ENCODE peak calls at places on chromosomes 6 and 20, in five cellular contexts. H is ovary; A is right cardiac atrium; I is effector memory CD4-positive, alpha-beta T cell; C is CD8-positive, alpha-beta T cell. Q is an unnamed sample.
A peak's percentile ranks its signal among the peaks of the same experiment; 100 is the strongest.

GRCh38 chr20:51651921-51652549 is 109.5 kb upstream of the NFATC2 start:
- DNase-seq in H (no peak), A (no peak), I (no peak), C (no peak), Q (no peak)

GRCh38 chr20:7883309-7883708 is 56.9 kb downstream of the HAO1 start:
- DNase-seq in H (no peak), A (no peak), I (no peak), C (no peak), Q (no peak)

GRCh38 chr6:40192516-40192915 is 258.3 kb upstream of the MOCS1 start:
- DNase-seq in H (no peak), A (no peak), I (no peak), C (no peak), Q (no peak)

GRCh38 chr6:35146453-35146852 is 5.3 kb upstream of the TCP11 start:
- DNase-seq in H (no peak), A (peak; percentile 62), I (no peak), C (no peak), Q (no peak)

GRCh38 chr6:139858444-139858843 is 484.0 kb upstream of the CITED2 start:
- DNase-seq in H (no peak), A (no peak), I (no peak), C (no peak), Q (no peak)

GRCh38 chr20:34401741-34402455 is 38.8 kb downstream of the ITCH start:
- DNase-seq in H (no peak), A (no peak), I (no peak), C (no peak), Q (no peak)

GRCh38 chr20:53142225-53142624 is 170.1 kb downstream of the TSHZ2 start:
- DNase-seq in H (no peak), A (no peak), I (no peak), C (no peak), Q (no peak)

GRCh38 chr6:1916334-1916985 is 306.7 kb downstream of the FOXC1 start:
- DNase-seq in H (no peak), A (no peak), I (no peak), C (no peak), Q (no peak)

GRCh38 chr6:109356237-109356636 is 26.0 kb downstream of the CD164 start:
- DNase-seq in H (no peak), A (no peak), I (no peak), C (no peak), Q (no peak)

GRCh38 chr6:79431469-79431868 is 105.8 kb downstream of the LCA5 start:
- DNase-seq in H (no peak), A (no peak), I (no peak), C (no peak), Q (no peak)

GRCh38 chr6:90605749-90606344 is 19.0 kb upstream of the MAP3K7 start:
- DNase-seq in H (no peak), A (no peak), I (no peak), C (no peak), Q (no peak)

GRCh38 chr20:44212792-44213191 is 2.2 kb upstream of the OSER1 start:
- DNase-seq in H (no peak), A (no peak), I (no peak), C (no peak), Q (no peak)

GRCh38 chr6:67706388-67706787 is 928.7 kb upstream of the ADGRB3 start:
- DNase-seq in H (no peak), A (no peak), I (no peak), C (no peak), Q (no peak)

GRCh38 chr20:41168281-41169183 is 31.2 kb downstream of the PLCG1 start:
- DNase-seq in H (peak; percentile 13), A (peak; percentile 25), I (no peak), C (no peak), Q (no peak)

GRCh38 chr6:37454420-37455125 is 21.6 kb downstream of the CMTR1 start:
- DNase-seq in H (no peak), A (no peak), I (no peak), C (no peak), Q (no peak)

GRCh38 chr20:44946266-44946852 is 13.8 kb downstream of the TOMM34 start:
- DNase-seq in H (no peak), A (no peak), I (no peak), C (no peak), Q (no peak)

GRCh38 chr6:41572613-41573012 is 26.4 kb downstream of the FOXP4 start:
- DNase-seq in H (no peak), A (no peak), I (no peak), C (no peak), Q (no peak)

GRCh38 chr6:149985506-149985937 is 21.8 kb downstream of the ULBP1 start:
- DNase-seq in H (no peak), A (no peak), I (no peak), C (no peak), Q (no peak)

GRCh38 chr20:53809242-53809641 is 215.6 kb upstream of the ZNF217 start:
- DNase-seq in H (no peak), A (no peak), I (no peak), C (no peak), Q (no peak)

DNA sequence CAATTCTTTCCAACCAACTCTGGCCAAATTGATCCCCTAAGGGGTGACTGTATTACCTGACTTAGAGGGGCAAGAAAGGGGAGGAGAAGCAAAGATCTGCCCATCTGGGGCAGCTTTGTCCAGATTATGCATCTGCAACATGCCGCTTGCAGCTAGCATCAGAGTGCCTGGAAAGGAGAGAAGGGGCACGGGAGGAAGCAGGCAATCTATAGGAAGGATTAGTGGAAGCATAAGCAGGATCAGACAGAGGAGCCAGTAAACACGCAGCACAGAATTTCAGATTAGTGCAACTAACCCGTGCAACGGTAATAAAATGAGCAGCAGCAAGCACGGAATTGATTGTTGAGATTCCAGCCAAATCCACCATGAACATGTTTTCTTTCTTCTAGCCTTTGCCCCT is 643.6 kb upstream of the CHD6 start:
- DNase-seq in H (no peak), A (no peak), I (no peak), C (no peak), Q (no peak)
- H3K9me3 ChIP-seq in H (no peaks in the 10 kb centered on the region), A (no peaks in the 10 kb centered on the region), I (no peaks in the 10 kb centered on the region), C (no peaks in the 10 kb centered on the region), Q (no peaks in the 10 kb centered on the region)

GRCh38 chr6:118581489-118581959 is 33.4 kb downstream of the PLN start:
- DNase-seq in H (no peak), A (peak; percentile 44), I (no peak), C (no peak), Q (no peak)

GRCh38 chr6:118578617-118579016 is 30.5 kb downstream of the PLN start:
- DNase-seq in H (no peak), A (no peak), I (no peak), C (no peak), Q (no peak)

GRCh38 chr6:118579786-118580185 is 31.7 kb downstream of the PLN start:
- DNase-seq in H (no peak), A (no peak), I (no peak), C (no peak), Q (no peak)

GRCh38 chr6:118580585-118581419 is 32.7 kb downstream of the PLN start:
- DNase-seq in H (no peak), A (peak; percentile 41), I (no peak), C (no peak), Q (no peak)

DNA sequence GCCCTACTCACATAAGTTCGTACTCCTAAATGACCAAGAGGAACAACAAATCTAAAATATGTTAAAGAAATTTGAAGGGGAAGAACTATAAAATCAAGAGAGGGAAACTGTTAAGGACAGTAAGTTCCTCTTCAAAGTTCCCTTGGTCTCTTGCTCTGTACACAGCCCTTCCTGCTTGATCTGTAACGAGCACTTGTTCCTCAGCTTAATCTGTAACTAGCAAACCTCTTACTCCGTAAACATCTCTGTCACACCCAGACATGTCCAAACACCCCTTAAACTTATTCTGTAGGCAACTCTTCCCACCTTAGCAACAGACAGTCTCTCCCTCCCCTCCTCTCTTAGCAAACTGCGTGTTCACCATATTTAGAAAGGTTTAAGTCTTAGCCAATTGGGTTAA is 29.9 kb downstream of the PLN start:
- DNase-seq in H (no peak), A (no peak), I (no peak), C (no peak), Q (no peak)
- H3K9me3 ChIP-seq in H (peaks cover 10% of the 10 kb centered on the region), A (peaks cover 2% of the 10 kb centered on the region), I (peaks cover 20% of the 10 kb centered on the region), C (peaks cover 18% of the 10 kb centered on the region), Q (peaks cover 32% of the 10 kb centered on the region)

DNA sequence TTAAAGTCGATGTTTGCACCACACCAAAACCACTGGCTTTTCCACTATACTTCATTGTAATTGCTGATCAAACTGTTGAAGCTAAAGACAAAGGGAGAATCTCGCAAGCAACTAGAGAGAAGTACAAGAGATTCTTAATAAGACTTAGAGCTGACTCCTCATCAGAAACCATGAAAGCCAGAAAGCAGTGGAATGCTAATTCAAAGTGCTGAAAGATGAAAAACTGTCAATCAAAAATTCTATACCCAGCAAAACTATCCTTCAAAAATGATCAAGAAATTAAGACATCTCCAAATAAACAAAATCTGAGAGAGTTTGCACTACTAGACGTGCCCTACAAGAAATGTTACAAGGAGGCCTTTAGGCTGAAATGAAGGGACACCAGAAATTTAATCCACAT is 52.6 kb downstream of the CD83 start:
- DNase-seq in H (no peak), A (no peak), I (no peak), C (no peak), Q (no peak)
- H3K9me3 ChIP-seq in H (no peaks in the 10 kb centered on the region), A (peaks cover 2% of the 10 kb centered on the region), I (peaks cover 8% of the 10 kb centered on the region), C (peaks cover 4% of the 10 kb centered on the region), Q (peaks cover 5% of the 10 kb centered on the region)

GRCh38 chr20:56212071-56212470 is 36.5 kb upstream of the MC3R start:
- DNase-seq in H (no peak), A (no peak), I (no peak), C (no peak), Q (no peak)
- H3K9me3 ChIP-seq in H (no peaks in the 10 kb centered on the region), A (no peaks in the 10 kb centered on the region), I (no peaks in the 10 kb centered on the region), C (no peaks in the 10 kb centered on the region), Q (no peaks in the 10 kb centered on the region)

GRCh38 chr6:163469459-163469858 is 54.9 kb downstream of the QKI start:
- DNase-seq in H (no peak), A (no peak), I (no peak), C (no peak), Q (no peak)
- H3K9me3 ChIP-seq in H (no peaks in the 10 kb centered on the region), A (no peaks in the 10 kb centered on the region), I (no peaks in the 10 kb centered on the region), C (no peaks in the 10 kb centered on the region), Q (no peaks in the 10 kb centered on the region)